ENCODE peak calls at places on chromosome 10, in five cellular contexts. P, Q, U, I and G are unnamed samples.

GRCh38 chr10:4195214-4195613 is 410.2 kb upstream of the KLF6 start:
- DNase-seq in P (no peak), Q (peak; percentile 77), U (no peak), I (no peak), G (no peak)

GRCh38 chr10:13555884-13556529 is 27.2 kb upstream of the BEND7 start:
- DNase-seq in P (no peak), Q (no peak), U (no peak), I (no peak), G (no peak)

GRCh38 chr10:99827906-99828305 is 45.5 kb downstream of the ABCC2 start:
- DNase-seq in P (no peak), Q (peak; percentile 72), U (no peak), I (no peak), G (no peak)

GRCh38 chr10:132360766-132361447 is 28.9 kb downstream of the LRRC27 start:
- DNase-seq in P (peak; percentile 80), Q (no peak), U (no peak), I (peak; percentile 66), G (no peak)

GRCh38 chr10:93413252-93413689 is 68.9 kb downstream of the MYOF start:
- DNase-seq in P (no peak), Q (no peak), U (no peak), I (no peak), G (no peak)

GRCh38 chr10:30028006-30028441 is 31.4 kb downstream of the JCAD start:
- DNase-seq in P (no peak), Q (no peak), U (no peak), I (no peak), G (no peak)

GRCh38 chr10:13925924-13926435 is 339.2 kb downstream of the PRPF18 start:
- DNase-seq in P (no peak), Q (no peak), U (no peak), I (no peak), G (peak; percentile 30)

GRCh38 chr10:103781329-103782061 is 73.9 kb downstream of the SH3PXD2A start:
- DNase-seq in P (no peak), Q (peak; percentile 99), U (peak; percentile 78), I (peak; percentile 29), G (no peak)

GRCh38 chr10:129774082-129774735 is 189.9 kb downstream of the EBF3 start:
- DNase-seq in P (no peak), Q (no peak), U (no peak), I (no peak), G (no peak)

GRCh38 chr10:93514496-93514895 is 18.1 kb downstream of the CEP55 start:
- DNase-seq in P (no peak), Q (peak; percentile 20), U (no peak), I (no peak), G (no peak)

GRCh38 chr10:86960003-86960862 is 1.8 kb downstream of the SNCG start:
- DNase-seq in P (peak; percentile 76), Q (peak; percentile 65), U (peak; percentile 68), I (peak; percentile 85), G (peak; percentile 35)

GRCh38 chr10:114504769-114505579 is 100.7 kb upstream of the AFAP1L2 start:
- DNase-seq in P (no peak), Q (peak; percentile 91), U (peak; percentile 67), I (no peak), G (no peak)

GRCh38 chr10:16804123-16804522 is 13.1 kb downstream of the RSU1 start:
- DNase-seq in P (no peak), Q (no peak), U (no peak), I (no peak), G (no peak)

GRCh38 chr10:44287408-44287807 is 97.5 kb downstream of the CXCL12 start:
- DNase-seq in P (no peak), Q (no peak), U (no peak), I (no peak), G (no peak)

GRCh38 chr10:60937784-60938654 is 6.0 kb downstream of the RHOBTB1 start:
- DNase-seq in P (no peak), Q (peak; percentile 76), U (no peak), I (no peak), G (no peak)

GRCh38 chr10:29688230-29688634 is 53.5 kb upstream of the SVIL start:
- DNase-seq in P (peak; percentile 47), Q (no peak), U (no peak), I (no peak), G (no peak)

GRCh38 chr10:103829838-103830465 is 25.4 kb downstream of the SH3PXD2A start:
- DNase-seq in P (no peak), Q (no peak), U (no peak), I (no peak), G (no peak)

GRCh38 chr10:101062231-101063161 is 707 bp downstream of the KAZALD1 start:
- DNase-seq in P (peak; percentile 59), Q (peak; percentile 43), U (peak; percentile 68), I (peak; percentile 52), G (no peak)

GRCh38 chr10:111072232-111072631 is 4.6 kb upstream of the ADRA2A start:
- DNase-seq in P (no peak), Q (no peak), U (no peak), I (no peak), G (no peak)

GRCh38 chr10:30036341-30036740 is 23.0 kb downstream of the JCAD start:
- DNase-seq in P (no peak), Q (peak; percentile 40), U (no peak), I (no peak), G (no peak)

GRCh38 chr10:5927306-5927705 is 37.3 kb downstream of the FBH1 start:
- DNase-seq in P (no peak), Q (peak; percentile 92), U (no peak), I (no peak), G (no peak)

GRCh38 chr10:112721080-112721698 is 228.9 kb upstream of the TCF7L2 start:
- DNase-seq in P (no peak), Q (peak; percentile 53), U (peak; percentile 31), I (peak; percentile 29), G (peak; percentile 21)

GRCh38 chr10:127977368-127978009 is 70.6 kb downstream of the PTPRE start:
- DNase-seq in P (peak; percentile 72), Q (peak; percentile 44), U (no peak), I (no peak), G (no peak)

GRCh38 chr10:43978091-43978490 is 329.4 kb upstream of the ZNF32 start:
- DNase-seq in P (no peak), Q (no peak), U (no peak), I (no peak), G (no peak)

GRCh38 chr10:84269773-84270172 is 24.9 kb downstream of the RGR start:
- DNase-seq in P (no peak), Q (peak; percentile 92), U (no peak), I (no peak), G (no peak)

GRCh38 chr10:127157506-127158205 is 38.7 kb downstream of the INSYN2A start:
- DNase-seq in P (no peak), Q (peak; percentile 23), U (no peak), I (no peak), G (no peak)

GRCh38 chr10:49632406-49633317 is 18.8 kb downstream of the CHAT start:
- DNase-seq in P (no peak), Q (peak; percentile 2), U (no peak), I (no peak), G (no peak)
- TF ChIP-seq MXI1 in P (no peak), Q (no peak), U (no peak), I (no peak), G (no peak)

GRCh38 chr10:10794056-10794455 is 223.6 kb upstream of the CELF2 start:
- DNase-seq in P (no peak), Q (no peak), U (no peak), I (no peak), G (no peak)

GRCh38 chr10:10796061-10796773 is 221.5 kb upstream of the CELF2 start:
- DNase-seq in P (no peak), Q (peak; percentile 38), U (no peak), I (no peak), G (no peak)

GRCh38 chr10:10796774-10797415 is 220.8 kb upstream of the CELF2 start:
- DNase-seq in P (no peak), Q (peak; percentile 44), U (no peak), I (no peak), G (no peak)

GRCh38 chr10:10792681-10793080 is 225.0 kb upstream of the CELF2 start:
- DNase-seq in P (no peak), Q (peak; percentile 86), U (no peak), I (no peak), G (no peak)

DNA sequence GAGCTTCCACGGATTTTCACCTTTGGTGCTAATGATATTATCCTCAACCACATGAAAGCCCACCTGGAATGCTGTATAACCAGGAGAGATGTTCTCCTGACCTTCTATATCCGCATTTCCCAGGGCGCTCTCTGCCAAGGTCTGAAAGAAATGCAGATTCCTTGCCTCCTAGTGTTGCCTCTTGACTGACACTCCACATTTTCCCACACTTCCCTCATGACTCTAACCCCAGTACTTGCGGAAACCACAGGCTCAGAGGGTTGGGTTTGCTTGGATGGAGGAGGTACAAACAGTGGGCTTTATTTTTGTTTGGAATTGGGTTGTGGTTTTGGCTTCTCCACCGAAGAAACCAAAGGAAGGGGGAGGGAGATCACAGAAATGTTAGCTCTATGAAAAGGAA is 222.9 kb upstream of the CELF2 start:
- DNase-seq in P (no peak), Q (peak; percentile 83), U (no peak), I (no peak), G (no peak)
- TF ChIP-seq MXI1 in P (no peak), Q (no peak), U (no peak), I (no peak), G (no peak)

DNA sequence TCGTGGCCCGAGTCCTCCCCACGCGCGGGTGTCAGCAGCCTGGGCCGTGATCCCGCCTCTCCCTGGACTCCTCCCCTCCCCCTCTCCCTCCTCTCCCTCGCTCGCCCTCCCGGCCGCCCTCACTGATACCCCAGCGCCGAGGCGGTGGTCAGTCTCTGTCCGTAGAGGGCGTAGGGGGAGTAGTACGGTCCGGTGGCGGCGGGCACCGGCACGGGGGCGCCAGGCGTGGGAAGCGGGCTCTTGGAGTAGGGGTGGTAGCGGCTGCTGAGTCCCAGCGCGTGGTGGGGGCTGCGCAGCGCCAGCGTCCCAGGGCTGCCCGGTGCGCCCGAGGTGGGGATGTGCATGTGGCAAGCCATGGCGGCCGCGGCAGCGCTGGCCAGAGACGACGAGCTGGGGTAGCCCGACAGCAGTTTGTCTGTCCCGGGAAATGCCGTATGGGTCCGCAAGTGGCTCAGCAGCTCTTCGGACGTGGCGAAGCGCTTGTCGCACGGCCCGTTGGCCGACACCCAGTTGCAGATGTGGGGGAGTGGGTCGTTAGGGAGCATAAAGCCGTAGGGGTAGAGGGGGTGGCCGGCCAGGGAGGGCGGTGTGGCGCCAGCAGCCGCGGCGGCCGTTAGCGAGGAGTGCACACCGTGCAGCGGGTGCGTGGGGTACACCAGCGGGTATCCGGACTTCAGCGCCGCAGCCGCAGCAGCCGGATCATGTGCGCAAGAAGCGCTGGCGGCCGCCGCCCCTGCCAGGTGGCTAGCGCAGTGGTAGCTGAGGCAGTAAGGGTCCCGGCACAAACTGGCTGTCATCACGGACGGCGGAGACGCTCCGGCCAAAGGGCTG is 2.7 kb downstream of the ZNF503 start:
- DNase-seq in P (no peak), Q (no peak), U (no peak), I (no peak), G (no peak)
- TF ChIP-seq MXI1 in P (no peak), Q (no peak), U (no peak), I (no peak), G (no peak)

GRCh38 chr10:78349165-78349516 is 315.5 kb downstream of the RPS24 start:
- DNase-seq in P (no peak), Q (no peak), U (no peak), I (no peak), G (no peak)
- TF ChIP-seq MXI1 in P (no peak), Q (no peak), U (no peak), I (no peak), G (no peak)